ENCODE peak calls at places on chromosomes 12 and 14, in eight cellular contexts. M, T, H, I, E, O, J and R are unnamed samples.

GRCh38 chr12:25135531-25136154 is 59.3 kb downstream of the DNAI7 start:
- DNase-seq in M (no peak), T (no peak), H (no peak), I (peak; percentile 72), E (no peak), O (no peak), J (no peak), R (no peak)

GRCh38 chr14:25411933-25412757 is 362.2 kb upstream of the STXBP6 start:
- DNase-seq in M (peak; percentile 11), T (peak; percentile 5), H (no peak), I (no peak), E (no peak), O (no peak), J (no peak), R (no peak)

GRCh38 chr14:34081576-34082136 is 130.8 kb upstream of the EGLN3 start:
- DNase-seq in M (peak; percentile 55), T (peak; percentile 59), H (no peak), I (peak; percentile 54), E (no peak), O (no peak), J (no peak), R (no peak)

GRCh38 chr12:26736563-26737486 is 96.2 kb downstream of the ITPR2 start:
- DNase-seq in M (peak; percentile 50), T (no peak), H (no peak), I (no peak), E (no peak), O (no peak), J (no peak), R (no peak)

GRCh38 chr14:103480595-103480994 is 42.0 kb downstream of the CKB start:
- DNase-seq in M (no peak), T (no peak), H (no peak), I (no peak), E (no peak), O (no peak), J (no peak), R (no peak)

GRCh38 chr14:100775831-100776591 is 49.3 kb downstream of the DLK1 start:
- DNase-seq in M (peak; percentile 58), T (no peak), H (peak; percentile 5), I (no peak), E (no peak), O (peak; percentile 28), J (no peak), R (no peak)

GRCh38 chr14:24430143-24430681 is 458 bp downstream of the KHNYN start:
- DNase-seq in M (peak; percentile 79), T (peak; percentile 75), H (peak; percentile 83), I (no peak), E (peak; percentile 89), O (peak; percentile 85), J (peak; percentile 94), R (no peak)

GRCh38 chr14:78446807-78447206 is 276.6 kb downstream of the NRXN3 start:
- DNase-seq in M (no peak), T (no peak), H (no peak), I (no peak), E (no peak), O (peak; percentile 73), J (no peak), R (no peak)

GRCh38 chr12:74415633-74416032 is 122.0 kb upstream of the ATXN7L3B start:
- DNase-seq in M (peak; percentile 36), T (peak; percentile 62), H (no peak), I (no peak), E (no peak), O (peak; percentile 42), J (no peak), R (no peak)

GRCh38 chr14:23366163-23366921 is 1.4 kb upstream of the EFS start:
- DNase-seq in M (peak; percentile 81), T (no peak), H (peak; percentile 83), I (no peak), E (peak; percentile 45), O (peak; percentile 88), J (peak; percentile 91), R (no peak)

GRCh38 chr12:44750468-44750867 is 125.6 kb downstream of the NELL2 start:
- DNase-seq in M (no peak), T (no peak), H (no peak), I (no peak), E (no peak), O (no peak), J (no peak), R (no peak)

GRCh38 chr12:62772556-62772955 is 162.4 kb downstream of the PPM1H start:
- DNase-seq in M (no peak), T (no peak), H (no peak), I (no peak), E (no peak), O (no peak), J (no peak), R (no peak)

GRCh38 chr14:71398450-71398849 is 491.2 kb downstream of the PCNX1 start:
- DNase-seq in M (no peak), T (no peak), H (no peak), I (no peak), E (no peak), O (no peak), J (no peak), R (no peak)

GRCh38 chr12:108884116-108885012 is 4.5 kb downstream of the DAO start:
- DNase-seq in M (peak; percentile 18), T (peak; percentile 66), H (no peak), I (peak; percentile 55), E (peak; percentile 61), O (no peak), J (peak; percentile 76), R (peak; percentile 40)

GRCh38 chr12:132253698-132254480 is 75.5 kb downstream of the GALNT9 start:
- DNase-seq in M (no peak), T (no peak), H (no peak), I (no peak), E (no peak), O (no peak), J (peak; percentile 54), R (no peak)

GRCh38 chr12:131315601-131316000 is 361.9 kb downstream of the ADGRD1 start:
- DNase-seq in M (no peak), T (no peak), H (no peak), I (no peak), E (no peak), O (no peak), J (no peak), R (no peak)

DNA sequence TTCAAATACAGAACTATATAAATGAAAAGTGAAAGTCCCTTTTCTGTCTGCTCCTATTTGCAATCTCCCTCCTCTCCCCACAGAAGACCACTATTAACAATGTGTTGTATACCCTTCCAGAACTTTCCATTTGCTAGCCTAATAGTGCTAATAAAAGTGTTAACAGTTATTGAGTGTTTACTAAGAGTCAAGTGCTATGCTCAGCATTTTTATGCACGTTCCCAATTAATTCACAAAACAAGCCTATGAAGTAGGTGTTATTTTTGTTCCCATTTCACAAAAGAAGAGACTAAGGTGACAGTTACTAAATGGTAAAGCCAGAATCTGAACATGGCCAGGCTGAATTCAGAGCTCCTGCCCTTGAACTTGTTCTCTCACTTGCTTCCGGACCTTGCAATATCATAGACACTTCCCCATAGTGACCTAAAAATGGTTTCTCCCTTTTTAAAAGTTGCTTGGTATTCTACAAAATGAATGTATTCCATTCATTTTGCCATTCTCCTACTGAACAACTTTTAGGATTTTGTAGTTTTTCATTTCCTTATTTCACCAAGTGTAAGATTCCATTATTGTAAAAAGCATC is 1.6 kb upstream of the PRKAB1 start:
- DNase-seq in M (no peak), T (no peak), H (no peak), I (no peak), E (no peak), O (no peak), J (no peak), R (no peak)
- H3K4me1 ChIP-seq in M (no peaks in the 10 kb centered on the region), T (peaks cover 20% of the 10 kb centered on the region), H (peaks cover 3% of the 10 kb centered on the region), I (peaks cover 33% of the 10 kb centered on the region), E (peaks cover 21% of the 10 kb centered on the region), O (peaks cover 4% of the 10 kb centered on the region), J (no peaks in the 10 kb centered on the region), R (peaks cover 32% of the 10 kb centered on the region)

DNA sequence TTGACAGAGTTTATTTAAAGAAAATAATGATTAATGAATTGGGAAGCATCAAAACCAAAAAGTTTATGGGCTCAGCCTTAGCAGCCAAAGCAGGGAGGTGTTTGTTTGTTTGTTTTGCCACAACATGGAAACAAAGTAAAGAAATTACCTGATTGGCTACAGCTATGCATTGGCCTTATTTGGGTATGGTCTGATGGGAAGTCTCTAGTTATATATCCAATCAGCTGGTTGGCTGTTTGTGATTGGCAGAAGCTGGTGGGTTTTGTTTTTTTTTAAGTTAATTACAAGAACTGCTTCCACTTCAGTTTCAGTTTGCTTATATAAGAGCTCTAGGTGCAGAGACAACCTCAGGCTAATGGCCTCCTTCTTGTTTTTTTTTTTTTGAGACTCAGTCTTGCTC is 4.6 kb upstream of the LEMD3 start:
- DNase-seq in M (no peak), T (no peak), H (no peak), I (no peak), E (no peak), O (no peak), J (no peak), R (no peak)
- H3K4me1 ChIP-seq in M (no peaks in the 10 kb centered on the region), T (no peaks in the 10 kb centered on the region), H (no peaks in the 10 kb centered on the region), I (no peaks in the 10 kb centered on the region), E (peaks cover 7% of the 10 kb centered on the region), O (no peaks in the 10 kb centered on the region), J (no peaks in the 10 kb centered on the region), R (peaks cover 12% of the 10 kb centered on the region)

GRCh38 chr12:55934343-55934742 is 3.4 kb downstream of the DGKA start:
- DNase-seq in M (no peak), T (no peak), H (no peak), I (no peak), E (no peak), O (no peak), J (no peak), R (no peak)
- H3K4me1 ChIP-seq in M (peaks cover 25% of the 10 kb centered on the region), T (peaks cover 33% of the 10 kb centered on the region), H (peaks cover 4% of the 10 kb centered on the region), I (peaks cover 29% of the 10 kb centered on the region), E (peaks cover 26% of the 10 kb centered on the region), O (peaks cover 5% of the 10 kb centered on the region), J (peaks cover 2% of the 10 kb centered on the region), R (peaks cover 72% of the 10 kb centered on the region)

GRCh38 chr12:3247596-3248270 is 170.6 kb downstream of the TSPAN9 start:
- DNase-seq in M (no peak), T (no peak), H (no peak), I (no peak), E (no peak), O (no peak), J (no peak), R (no peak)
- H3K4me1 ChIP-seq in M (no peaks in the 10 kb centered on the region), T (no peaks in the 10 kb centered on the region), H (peaks cover 11% of the 10 kb centered on the region), I (no peaks in the 10 kb centered on the region), E (no peaks in the 10 kb centered on the region), O (peaks cover 42% of the 10 kb centered on the region), J (no peaks in the 10 kb centered on the region), R (no peaks in the 10 kb centered on the region)

DNA sequence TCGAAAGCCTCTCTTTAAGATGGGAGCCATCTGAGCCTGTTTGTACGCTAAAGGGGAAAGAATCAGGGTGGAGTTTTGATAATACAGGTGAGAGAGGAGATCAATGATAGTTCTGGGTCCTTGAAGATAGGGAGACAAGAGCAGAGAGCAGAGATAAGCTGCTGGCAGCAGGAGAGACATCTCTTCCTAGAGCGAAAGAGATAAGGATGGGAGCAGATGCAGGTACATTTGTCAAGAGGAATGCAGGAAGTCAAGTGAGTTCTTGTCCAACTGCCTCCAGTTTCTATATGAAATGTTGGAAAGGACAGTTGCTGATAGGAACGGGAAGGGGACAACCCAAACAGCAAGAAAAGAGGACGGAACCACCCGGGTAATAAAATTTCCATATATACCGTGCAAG is 24.7 kb upstream of the HIF1A start:
- DNase-seq in M (no peak), T (no peak), H (no peak), I (peak; percentile 42), E (no peak), O (no peak), J (no peak), R (no peak)
- H3K4me1 ChIP-seq in M (no peaks in the 10 kb centered on the region), T (peaks cover 19% of the 10 kb centered on the region), H (no peaks in the 10 kb centered on the region), I (peaks cover 10% of the 10 kb centered on the region), E (no peaks in the 10 kb centered on the region), O (no peaks in the 10 kb centered on the region), J (no peaks in the 10 kb centered on the region), R (peaks cover 16% of the 10 kb centered on the region)